ENCODE peak calls at places on chromosomes 11 and 22, in four cellular contexts. E is DND-41, T is endodermal cell, U is cardiac fibroblast. K is an unnamed sample.

GRCh38 chr22:38843201-38843715 is 570 bp downstream of the NPTXR start:
- DNase-seq in E (peak), T (peak), U (peak), K (peak)

GRCh38 chr22:46592390-46592872 is 27.8 kb upstream of the GRAMD4 start:
- DNase-seq in E (peak), T (peak), U (peak), K (peak)

GRCh38 chr11:64511966-64512365 is 79.1 kb upstream of the SLC22A12 start:
- DNase-seq in E (no peak), T (no peak), U (no peak), K (no peak)

GRCh38 chr11:102447193-102447592 is 5.4 kb downstream of the TMEM123 start:
- DNase-seq in E (no peak), T (no peak), U (no peak), K (peak)

GRCh38 chr22:24432059-24432853 is 4.9 kb downstream of the ADORA2A start:
- DNase-seq in E (no peak), T (no peak), U (peak), K (no peak)

GRCh38 chr11:74449369-74449931 is 17.9 kb downstream of the KCNE3 start:
- DNase-seq in E (peak), T (peak), U (peak), K (peak)

GRCh38 chr22:32448980-32449379 is 15.3 kb downstream of the BPIFC start:
- DNase-seq in E (no peak), T (no peak), U (no peak), K (no peak)

GRCh38 chr11:14454861-14455632 is 44.6 kb downstream of the COPB1 start:
- DNase-seq in E (peak), T (peak), U (peak), K (peak)

GRCh38 chr11:130211781-130212401 is 52.3 kb downstream of the ST14 start:
- DNase-seq in E (peak), T (peak), U (no peak), K (no peak)

GRCh38 chr22:32685527-32685926 is 116.0 kb upstream of the TIMP3 start:
- DNase-seq in E (no peak), T (no peak), U (no peak), K (no peak)

GRCh38 chr11:131428853-131429252 is 58.4 kb downstream of the NTM start:
- DNase-seq in E (no peak), T (no peak), U (no peak), K (no peak)

GRCh38 chr11:100753144-100753543 is 66.1 kb downstream of the ARHGAP42 start:
- DNase-seq in E (no peak), T (peak), U (no peak), K (no peak)

GRCh38 chr11:86741489-86742435 is 58.6 kb upstream of the PRSS23 start:
- DNase-seq in E (no peak), T (no peak), U (peak), K (no peak)

GRCh38 chr22:45296628-45297297 is 12.0 kb downstream of the UPK3A start:
- DNase-seq in E (peak), T (no peak), U (no peak), K (peak)

GRCh38 chr11:57345555-57346151 is 7.5 kb downstream of the P2RX3 start:
- DNase-seq in E (peak), T (peak), U (peak), K (peak)

GRCh38 chr11:60761436-60762190 is 4.9 kb downstream of the MS4A15 start:
- DNase-seq in E (no peak), T (no peak), U (no peak), K (peak)

GRCh38 chr22:41302016-41302767 is 867 bp downstream of the ZC3H7B start:
- DNase-seq in E (peak), T (peak), U (no peak), K (no peak)

GRCh38 chr22:43375951-43376455 is 32.8 kb upstream of the SCUBE1 start:
- DNase-seq in E (no peak), T (no peak), U (peak), K (no peak)

GRCh38 chr11:113419426-113420003 is 31.9 kb downstream of the ANKK1 start:
- DNase-seq in E (no peak), T (no peak), U (no peak), K (no peak)

GRCh38 chr22:17258015-17258827 is 39.0 kb upstream of the ADA2 start:
- DNase-seq in E (peak), T (peak), U (peak), K (peak)

GRCh38 chr22:17260291-17260690 is 41.1 kb upstream of the ADA2 start:
- DNase-seq in E (no peak), T (no peak), U (no peak), K (no peak)

GRCh38 chr22:17257091-17257490 is 37.9 kb upstream of the ADA2 start:
- DNase-seq in E (no peak), T (no peak), U (no peak), K (no peak)

GRCh38 chr22:17260950-17261349 is 41.7 kb upstream of the ADA2 start:
- DNase-seq in E (no peak), T (peak), U (no peak), K (no peak)

DNA sequence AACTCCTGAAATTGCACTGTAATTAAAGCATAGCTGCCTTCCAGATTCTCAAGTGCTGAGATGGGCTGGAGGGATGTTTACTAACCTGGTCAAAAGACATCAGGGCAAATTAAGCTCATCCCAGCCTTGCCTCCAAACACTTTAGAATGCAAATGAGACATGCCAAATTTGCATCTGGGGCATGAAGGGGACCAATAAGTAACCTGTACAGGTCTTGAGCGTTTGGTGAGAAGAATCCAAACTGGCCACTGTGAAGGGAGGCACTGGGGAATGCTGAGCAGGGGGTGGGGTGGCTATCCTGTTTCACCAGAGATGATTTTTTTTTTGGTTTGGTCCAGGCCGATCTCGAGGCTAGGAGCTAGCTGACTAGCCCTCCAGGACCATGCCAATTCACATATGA is 38.3 kb upstream of the ADA2 start:
- DNase-seq in E (no peak), T (peak), U (no peak), K (peak)
- H3K4me3 ChIP-seq in E (peak), T (no peak), U (no peak), K (peak)

DNA sequence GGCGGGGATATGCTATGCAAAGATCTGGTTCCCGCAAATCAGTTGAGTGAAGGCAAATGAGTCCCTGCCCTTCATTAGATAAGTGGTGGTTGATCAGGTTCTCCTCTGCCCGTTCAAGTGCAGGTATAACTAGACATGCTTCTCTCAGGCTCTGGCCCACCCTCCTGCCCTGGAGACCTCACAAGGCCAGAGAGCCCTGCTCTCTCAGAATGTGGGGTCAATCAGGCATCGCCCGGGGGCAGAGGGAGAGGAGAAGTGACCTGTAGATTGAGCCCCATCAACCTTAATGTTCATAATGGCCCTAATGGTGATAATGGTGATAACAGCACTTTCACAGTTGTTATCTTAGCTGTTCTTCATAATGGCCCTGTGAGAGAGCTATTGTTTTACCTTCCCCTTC is 224.3 kb downstream of the DSCAML1 start:
- DNase-seq in E (no peak), T (no peak), U (no peak), K (no peak)
- TF ChIP-seq CTCF in E (no peak), T (no peak), U (no peak), K (no peak)

DNA sequence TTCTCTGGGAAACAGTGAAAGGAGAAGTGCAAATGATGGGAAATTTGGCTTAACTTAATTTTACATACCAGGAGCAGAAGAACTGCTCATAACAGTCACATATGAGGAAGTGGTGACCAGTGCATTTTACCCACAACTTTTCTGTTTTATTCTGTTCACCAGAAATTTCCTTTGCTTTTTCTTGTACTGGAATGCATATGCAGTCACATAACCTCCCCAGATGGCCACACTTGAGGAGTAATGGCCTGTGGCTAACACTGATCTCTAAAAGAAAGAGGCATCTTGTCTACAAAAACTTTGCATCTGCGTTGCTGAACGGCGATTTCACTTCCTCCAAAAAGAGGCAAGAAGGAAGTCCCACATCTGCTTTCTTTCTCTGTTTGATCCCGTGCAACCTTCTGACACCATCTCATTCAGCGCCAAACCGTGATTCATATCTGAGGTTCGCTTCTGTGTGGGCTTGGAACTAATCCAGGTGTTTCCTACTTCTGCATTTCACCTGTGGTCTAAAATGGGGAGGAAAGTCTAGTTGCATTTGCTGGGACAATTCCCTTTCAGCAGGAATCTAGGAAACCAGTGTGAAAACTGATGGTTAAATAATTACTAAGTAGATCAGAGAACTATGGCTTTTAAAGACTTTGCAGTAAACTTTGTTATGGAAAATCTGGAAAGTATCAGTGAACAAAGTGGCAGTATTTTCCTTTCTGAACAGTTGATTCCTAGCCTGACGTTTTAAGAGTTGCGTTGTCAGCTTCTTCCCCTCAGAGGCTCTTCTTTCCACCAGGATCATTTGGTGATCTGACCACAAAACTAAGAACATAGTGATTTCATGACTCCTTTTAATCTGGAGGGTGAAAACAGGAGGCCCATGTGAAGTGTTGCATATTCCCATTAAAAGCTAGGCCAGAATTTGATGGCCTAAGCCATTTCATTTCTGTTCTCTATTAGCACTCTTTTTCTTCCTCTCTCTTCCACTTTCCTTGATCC is 4.2 kb upstream of the MPEG1 start:
- DNase-seq in E (peak), T (no peak), U (peak), K (peak)
- H3K4me3 ChIP-seq in E (no peak), T (no peak), U (no peak), K (no peak)

DNA sequence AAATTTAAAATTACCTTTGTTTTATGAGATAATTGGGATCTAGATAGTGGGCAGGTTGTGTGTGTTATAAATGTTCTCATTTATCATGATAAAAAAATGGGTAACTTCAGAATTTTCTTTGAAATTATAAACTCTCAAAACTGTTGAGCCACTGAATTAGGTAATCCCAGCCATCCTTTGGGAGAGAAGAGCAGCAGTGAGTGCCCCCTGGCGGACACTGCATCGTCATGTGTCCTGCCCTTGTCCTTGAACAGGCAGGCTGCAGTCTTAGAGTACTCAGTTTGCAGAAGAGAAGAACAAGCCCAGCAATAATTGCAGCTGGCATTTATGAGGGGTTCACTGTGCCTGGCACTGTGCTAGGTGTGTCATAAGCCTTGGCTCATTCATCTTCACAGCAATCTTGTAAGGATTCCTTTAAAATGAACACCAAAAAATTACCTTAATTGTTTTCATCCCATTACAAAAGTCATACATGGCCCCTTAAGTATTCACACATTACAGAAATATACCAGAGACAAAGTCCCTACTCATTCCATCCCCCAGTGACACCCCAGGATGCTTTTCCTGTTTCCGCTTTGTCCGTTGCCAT is 60.4 kb downstream of the MYO7A start:
- DNase-seq in E (peak), T (peak), U (peak), K (peak)
- TF ChIP-seq CTCF in E (peak), T (peak), U (peak), K (peak)

GRCh38 chr11:122690801-122691649 is 35.5 kb downstream of the UBASH3B start:
- DNase-seq in E (peak), T (no peak), U (peak), K (no peak)
- H3K4me3 ChIP-seq in E (peak), T (no peak), U (peak), K (no peak)

K was measured in GM12865.